ENCODE peak calls at places on chromosomes 11 and 22, in seven cellular contexts. X is MM.1S, G is A549, B is fibroblast of mammary gland, I is kidney, R is hepatocyte, W is heart left ventricle. L is an unnamed sample.

GRCh38 chr11:133228406-133229330 is 303.6 kb downstream of the OPCML start:
- DNase-seq in X (no peak), G (no peak), B (no peak), I (peak), R (no peak), W (no peak), L (no peak)

GRCh38 chr11:69930081-69931059 is 111.2 kb upstream of the FGF3 start:
- DNase-seq in X (no peak), G (no peak), B (no peak), I (peak), R (no peak), W (peak), L (no peak)

GRCh38 chr11:67282876-67283371 is 6.2 kb upstream of the ANKRD13D start:
- DNase-seq in X (no peak), G (no peak), B (no peak), I (peak), R (no peak), W (peak), L (no peak)

GRCh38 chr11:29333993-29334780 is 682.6 kb downstream of the KCNA4 start:
- DNase-seq in X (peak), G (peak), B (peak), I (no peak), R (peak), W (no peak), L (peak)

GRCh38 chr11:113385749-113386148 is 1.8 kb upstream of the ANKK1 start:
- DNase-seq in X (no peak), G (no peak), B (no peak), I (no peak), R (no peak), W (no peak), L (no peak)

GRCh38 chr11:66904561-66904960 is 47.7 kb downstream of the LRFN4 start:
- DNase-seq in X (no peak), G (no peak), B (no peak), I (no peak), R (no peak), W (no peak), L (no peak)

GRCh38 chr11:116994195-116994594 is 104.0 kb downstream of the SIK3 start:
- DNase-seq in X (no peak), G (no peak), B (no peak), I (no peak), R (no peak), W (no peak), L (no peak)

GRCh38 chr11:44858796-44859527 is 91.7 kb downstream of the TP53I11 start:
- DNase-seq in X (no peak), G (no peak), B (peak), I (peak), R (no peak), W (no peak), L (no peak)

GRCh38 chr11:640021-640706 is 3.1 kb downstream of the DRD4 start:
- DNase-seq in X (no peak), G (no peak), B (no peak), I (no peak), R (peak), W (no peak), L (no peak)

GRCh38 chr11:18802381-18803257 is 11.0 kb upstream of the PTPN5 start:
- DNase-seq in X (peak), G (peak), B (peak), I (no peak), R (peak), W (peak), L (no peak)

GRCh38 chr11:28836285-28837081 is 728.3 kb downstream of the METTL15 start:
- DNase-seq in X (no peak), G (peak), B (peak), I (no peak), R (peak), W (no peak), L (no peak)

GRCh38 chr11:47105541-47105940 is 71.1 kb downstream of the ARFGAP2 start:
- DNase-seq in X (no peak), G (no peak), B (no peak), I (no peak), R (no peak), W (no peak), L (no peak)

GRCh38 chr11:30406978-30407762 is 84.3 kb downstream of the ARL14EP start:
- DNase-seq in X (no peak), G (no peak), B (no peak), I (no peak), R (no peak), W (peak), L (no peak)

GRCh38 chr11:37142591-37142990 is 544.6 kb upstream of the RAG2 start:
- DNase-seq in X (no peak), G (no peak), B (no peak), I (no peak), R (no peak), W (no peak), L (no peak)

DNA sequence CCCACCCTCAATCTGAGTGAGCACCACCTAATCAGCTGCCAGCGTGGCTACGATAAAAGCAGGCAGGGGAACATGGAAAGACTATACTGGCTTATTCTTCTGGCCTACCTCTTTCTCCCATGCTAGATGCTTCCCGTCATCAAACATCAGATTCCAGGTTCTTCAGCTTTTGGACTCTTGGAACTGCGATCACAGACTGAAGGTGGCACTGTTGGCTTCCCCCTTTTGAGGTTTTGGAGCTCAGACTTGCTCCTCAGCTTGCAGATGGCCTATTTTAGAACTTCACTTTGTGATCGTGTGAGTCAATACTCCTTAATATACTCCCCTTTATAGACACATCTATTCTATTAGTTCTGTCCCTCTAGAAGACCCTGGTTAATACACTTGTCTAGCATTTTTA is 543.7 kb upstream of the RAG2 start:
- DNase-seq in X (no peak), G (no peak), B (no peak), I (no peak), R (no peak), W (no peak), L (no peak)
- TF ChIP-seq CTCF in X (no peak), G (no peak), B (no peak), I (no peak), R (no peak), W (no peak), L (peak)

GRCh38 chr11:75768909-75769771 is 562 bp downstream of the DGAT2 start:
- DNase-seq in X (no peak), G (no peak), B (no peak), I (peak), R (no peak), W (no peak), L (no peak)
- TF ChIP-seq CTCF in X (no peak), G (no peak), B (no peak), I (no peak), R (no peak), W (no peak), L (no peak)

GRCh38 chr11:102592634-102593581 is 32.2 kb downstream of the MMP20 start:
- DNase-seq in X (peak), G (peak), B (peak), I (no peak), R (no peak), W (no peak), L (no peak)
- TF ChIP-seq CTCF in X (peak), G (peak), B (peak), I (no peak), R (peak), W (peak), L (peak)

DNA sequence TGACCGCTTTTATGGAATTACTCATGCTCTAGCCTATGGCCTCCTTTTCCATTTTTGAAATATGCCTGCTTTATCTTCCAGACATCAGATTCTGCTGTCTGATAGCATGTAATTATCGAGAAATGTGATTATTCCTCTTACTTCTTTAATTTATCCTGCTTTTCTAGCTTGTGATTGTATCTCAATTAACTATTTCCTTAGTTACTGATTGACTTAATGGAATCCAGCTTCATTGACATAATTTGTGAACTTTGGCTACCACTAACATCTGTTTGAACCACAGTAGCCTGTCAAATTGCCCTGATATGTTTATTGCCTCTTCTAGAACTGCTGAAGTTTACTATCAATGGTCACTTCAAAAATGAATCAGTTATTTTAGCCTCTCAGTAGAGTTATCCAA is 25.5 kb upstream of the PDE3B start:
- DNase-seq in X (no peak), G (no peak), B (no peak), I (no peak), R (no peak), W (no peak), L (no peak)
- TF ChIP-seq CTCF in X (no peak), G (no peak), B (no peak), I (no peak), R (no peak), W (no peak), L (no peak)

GRCh38 chr11:128926437-128927107 is 16.1 kb downstream of the TP53AIP1 start:
- DNase-seq in X (no peak), G (no peak), B (no peak), I (peak), R (no peak), W (no peak), L (no peak)
- TF ChIP-seq CTCF in X (no peak), G (no peak), B (no peak), I (no peak), R (no peak), W (no peak), L (no peak)

GRCh38 chr22:24201681-24202590 is 20.6 kb downstream of the SUSD2 start:
- DNase-seq in X (no peak), G (peak), B (no peak), I (peak), R (no peak), W (no peak), L (no peak)

GRCh38 chr22:24209016-24209415 is 27.7 kb downstream of the SUSD2 start:
- DNase-seq in X (no peak), G (no peak), B (no peak), I (no peak), R (no peak), W (no peak), L (no peak)

GRCh38 chr22:24207264-24208011 is 26.2 kb downstream of the SUSD2 start:
- DNase-seq in X (no peak), G (no peak), B (no peak), I (no peak), R (no peak), W (no peak), L (no peak)

GRCh38 chr22:24208012-24208749 is 26.9 kb downstream of the SUSD2 start:
- DNase-seq in X (no peak), G (peak), B (peak), I (no peak), R (peak), W (no peak), L (no peak)

DNA sequence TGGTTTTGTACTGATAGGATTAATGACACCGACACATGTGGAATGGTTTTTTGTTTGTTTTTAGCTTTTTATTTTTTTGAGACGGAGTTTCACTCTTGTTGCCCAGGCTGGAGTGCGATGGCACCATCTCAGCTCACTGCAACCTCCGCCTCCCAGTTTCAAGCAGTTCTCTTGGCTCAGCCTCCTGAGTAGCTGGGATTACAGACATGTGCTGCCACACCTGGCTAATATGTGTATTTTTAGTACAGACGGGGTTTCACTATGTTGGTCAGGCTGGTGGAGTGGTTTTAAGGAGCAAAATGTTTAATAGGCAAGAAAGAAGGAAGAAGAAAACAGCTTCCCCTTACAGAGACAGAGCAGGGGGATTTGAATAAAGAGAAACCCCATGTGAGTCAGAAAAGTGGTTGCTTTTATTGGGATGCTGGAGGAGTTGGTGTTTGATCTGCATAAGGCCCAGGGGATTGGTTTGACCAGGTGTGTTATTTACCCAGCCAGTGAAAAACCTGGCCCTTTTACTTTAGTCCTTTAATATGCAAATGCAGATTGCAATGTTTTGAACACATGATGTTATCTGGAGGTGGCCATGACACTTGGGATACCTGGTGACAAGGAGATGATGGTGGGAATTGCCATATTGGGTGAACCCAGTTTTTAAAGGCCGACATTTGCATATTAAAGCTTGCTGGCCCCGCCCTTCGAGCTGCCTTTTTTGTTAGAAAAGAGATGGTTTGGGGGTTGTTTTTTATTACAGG is 24.3 kb downstream of the SUSD2 start:
- DNase-seq in X (peak), G (no peak), B (no peak), I (no peak), R (no peak), W (no peak), L (no peak)
- TF ChIP-seq CTCF in X (peak), G (no peak), B (no peak), I (no peak), R (no peak), W (no peak), L (no peak)